ENCODE peak calls at places on chromosomes 4 and X, in seven cellular contexts. M, O, D, N, X, R and Q are unnamed samples.

GRCh38 chrX:103552236-103552635 is 32.9 kb upstream of the RAB40A start:
- DNase-seq in M (no peak), X (no peak), N (no peak), O (no peak), R (no peak), D (no peak), Q (no peak)

GRCh38 chr4:114251020-114251419 is 271.6 kb upstream of the ARSJ start:
- DNase-seq in D (no peak), X (no peak), R (no peak), M (no peak), N (no peak), O (no peak), Q (no peak)

GRCh38 chrX:102833136-102833535 is 103.9 kb upstream of the RAB40AL start:
- DNase-seq in D (no peak), O (no peak), M (no peak), N (no peak), R (no peak), X (no peak), Q (no peak)

GRCh38 chr4:68267433-68267944 is 22.0 kb upstream of the TMPRSS11B start:
- DNase-seq in O (no peak), X (no peak), N (no peak), R (no peak), D (no peak), M (no peak), Q (no peak)

GRCh38 chr4:147550626-147551250 is 66.5 kb upstream of the TMEM184C start:
- DNase-seq in D (no peak), M (no peak), N (no peak), R (no peak), O (peak; percentile 24), X (no peak), Q (no peak)

GRCh38 chr4:101345271-101345595 is 2.1 kb downstream of the PPP3CA start:
- DNase-seq in R (no peak), D (no peak), N (peak; percentile 30), M (no peak), X (no peak), O (no peak), Q (peak; percentile 12)

GRCh38 chrX:11887175-11887574 is 129.1 kb downstream of the MSL3 start:
- DNase-seq in M (no peak), O (no peak), N (no peak), R (no peak), D (no peak), X (no peak), Q (no peak)

GRCh38 chr4:159101983-159102622 is 776 bp upstream of the RAPGEF2 start:
- DNase-seq in O (no peak), N (no peak), R (no peak), M (no peak), X (no peak), D (no peak), Q (no peak)

GRCh38 chrX:68894513-68895338 is 65.9 kb downstream of the EFNB1 start:
- DNase-seq in N (peak; percentile 73), X (no peak), O (no peak), D (peak; percentile 85), R (peak; percentile 64), M (no peak), Q (peak; percentile 42)

GRCh38 chr4:111798840-111799239 is 346.4 kb upstream of the FAM241A start:
- DNase-seq in N (no peak), D (no peak), R (no peak), O (no peak), X (no peak), M (no peak), Q (no peak)

GRCh38 chr4:163755013-163755412 is 260.5 kb downstream of the TMA16 start:
- DNase-seq in N (no peak), X (no peak), M (no peak), R (no peak), D (no peak), O (peak; percentile 12), Q (no peak)

GRCh38 chr4:185395255-185395955 is at the start of gene LRP2BP:
- DNase-seq in X (no peak), O (peak; percentile 48), R (no peak), D (no peak), M (no peak), N (no peak), Q (no peak)

GRCh38 chrX:152131525-152131924 is 6.9 kb downstream of the MAGEA10 start:
- DNase-seq in O (no peak), D (no peak), N (no peak), R (no peak), M (no peak), X (no peak), Q (no peak)
- H3K27me3 ChIP-seq in O (no peaks in the 10 kb centered on the region), D (no peaks in the 10 kb centered on the region), N (no peaks in the 10 kb centered on the region), R (no peaks in the 10 kb centered on the region), M (no peaks in the 10 kb centered on the region), X (no peaks in the 10 kb centered on the region), Q (no peaks in the 10 kb centered on the region)

GRCh38 chr4:151661873-151662272 is 98.9 kb downstream of the GATB start:
- DNase-seq in O (no peak), X (no peak), N (no peak), M (no peak), D (no peak), R (no peak), Q (no peak)

GRCh38 chr4:151657896-151658295 is 102.9 kb downstream of the GATB start:
- DNase-seq in D (no peak), R (no peak), X (peak; percentile 75), M (no peak), N (no peak), O (no peak), Q (no peak)

GRCh38 chr4:151658959-151659593 is 101.7 kb downstream of the GATB start:
- DNase-seq in D (no peak), X (peak; percentile 87), O (no peak), N (no peak), R (no peak), M (no peak), Q (no peak)

GRCh38 chr4:151660676-151661075 is 100.1 kb downstream of the GATB start:
- DNase-seq in X (no peak), O (no peak), R (no peak), D (no peak), M (no peak), N (no peak), Q (no peak)

DNA sequence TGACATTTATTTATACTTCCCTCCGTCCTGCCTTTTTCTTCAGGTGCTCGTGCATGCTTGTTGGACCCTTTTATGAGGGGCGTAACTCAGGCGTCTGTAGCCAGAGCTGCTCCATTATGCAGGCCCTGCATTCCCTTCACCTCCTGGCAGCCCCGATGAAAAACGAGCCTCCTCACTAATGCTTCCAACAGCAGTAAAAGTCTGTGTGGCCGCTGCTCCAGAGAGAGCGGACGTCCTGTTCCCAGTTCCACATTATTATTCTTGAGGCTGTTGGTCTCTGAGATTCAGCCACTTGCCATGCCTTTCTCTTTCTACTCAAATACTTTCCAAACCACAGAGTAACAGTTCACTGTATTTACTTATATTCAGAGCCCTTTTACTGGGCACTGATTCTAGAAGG is 101.2 kb downstream of the GATB start:
- DNase-seq in M (no peak), X (no peak), D (peak; percentile 88), O (no peak), N (no peak), R (no peak), Q (peak; percentile 72)
- TF ChIP-seq POLR2AphosphoS5 in M (no peak), X (peak; percentile 57), D (peak; percentile 46), O (no peak), N (no peak), R (no peak), Q (peak; percentile 70)

GRCh38 chr4:173538148-173538902 is 8.3 kb upstream of the HAND2 start:
- DNase-seq in M (no peak), X (no peak), R (no peak), O (no peak), N (peak; percentile 68), D (peak; percentile 81), Q (no peak)

GRCh38 chr4:173535165-173535737 is 5.2 kb upstream of the HAND2 start:
- DNase-seq in D (no peak), M (no peak), O (no peak), X (no peak), N (no peak), R (no peak), Q (no peak)

GRCh38 chr4:173535932-173536331 is 5.9 kb upstream of the HAND2 start:
- DNase-seq in R (no peak), X (no peak), O (no peak), N (no peak), D (no peak), M (no peak), Q (no peak)

GRCh38 chr4:173537628-173538147 is 7.7 kb upstream of the HAND2 start:
- DNase-seq in M (no peak), R (no peak), N (no peak), D (peak; percentile 66), O (no peak), X (no peak), Q (no peak)

DNA sequence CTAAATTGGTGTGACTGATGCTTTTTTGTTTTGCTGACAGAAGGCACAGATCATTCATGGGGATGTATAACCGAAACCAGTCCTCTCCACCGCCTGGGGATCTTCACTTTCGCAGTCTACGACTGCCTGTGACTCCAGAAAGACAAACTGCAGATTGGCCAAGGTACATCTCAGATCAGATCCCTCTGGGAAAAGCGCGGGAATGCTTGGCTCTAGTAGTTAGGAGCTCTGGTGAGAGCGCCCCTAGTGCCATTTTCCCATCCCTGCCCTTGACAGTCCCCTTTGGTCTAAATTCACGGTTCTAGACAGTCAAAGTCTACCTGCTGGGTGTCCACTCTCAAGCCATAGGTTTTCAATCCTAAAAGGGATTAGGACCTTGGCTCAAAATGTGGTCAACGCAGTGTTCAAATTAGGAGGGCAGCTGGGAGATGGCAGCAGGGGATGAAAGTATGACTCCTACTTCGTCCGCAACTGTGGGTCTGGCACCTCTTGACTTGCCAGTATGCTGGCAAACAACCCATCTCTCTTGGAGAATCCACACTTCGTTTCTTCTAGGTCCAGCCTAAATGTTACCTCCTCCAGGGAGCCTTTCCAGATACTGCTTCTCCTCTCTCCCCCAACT is 6.9 kb upstream of the HAND2 start:
- DNase-seq in M (no peak), O (no peak), R (no peak), D (peak; percentile 81), X (no peak), N (peak; percentile 72), Q (no peak)
- H3K27me3 ChIP-seq in M (peaks cover 100% of the 10 kb centered on the region), O (peaks cover 41% of the 10 kb centered on the region), R (no peaks in the 10 kb centered on the region), D (no peaks in the 10 kb centered on the region), X (no peaks in the 10 kb centered on the region), N (no peaks in the 10 kb centered on the region), Q (peaks cover 26% of the 10 kb centered on the region)

GRCh38 chr4:172356002-172356401 is 542.8 kb downstream of the GALNTL6 start:
- DNase-seq in X (no peak), O (no peak), M (no peak), R (no peak), N (no peak), D (no peak), Q (no peak)
- TF ChIP-seq POLR2AphosphoS5 in X (no peak), O (no peak), M (no peak), R (no peak), N (no peak), D (no peak), Q (peak; percentile 7)